ENCODE peak calls at places on chromosome 5, in five cellular contexts. One of them, this sample, is unnamed.
A peak's percentile ranks its signal among the peaks of the same experiment; 100 is the strongest.

GRCh38 chr5:82730862-82731261 is 346.3 kb downstream of the TMEM167A start:
- DNase-seq in tibial artery: no peak
- DNase-seq in CD4-positive, alpha-beta T cell: no peak
- DNase-seq in astrocyte of the spinal cord: no peak
- DNase-seq in HCT116: no peak
- DNase-seq in this sample: no peak

GRCh38 chr5:158013939-158014338 is 155.0 kb upstream of the CLINT1 start:
- DNase-seq in astrocyte of the spinal cord: no peak
- DNase-seq in HCT116: no peak
- DNase-seq in tibial artery: no peak
- DNase-seq in CD4-positive, alpha-beta T cell: no peak
- DNase-seq in this sample: no peak

GRCh38 chr5:78757269-78758053 is 108.9 kb upstream of the LHFPL2 start:
- DNase-seq in CD4-positive, alpha-beta T cell: no peak
- DNase-seq in tibial artery: no peak
- DNase-seq in astrocyte of the spinal cord: peak; percentile 68
- DNase-seq in HCT116: no peak
- DNase-seq in this sample: no peak

GRCh38 chr5:147169399-147169798 is 65.4 kb upstream of the STK32A start:
- DNase-seq in HCT116: no peak
- DNase-seq in astrocyte of the spinal cord: peak; percentile 75
- DNase-seq in CD4-positive, alpha-beta T cell: no peak
- DNase-seq in tibial artery: no peak
- DNase-seq in this sample: no peak

GRCh38 chr5:124394700-124395099 is 351.7 kb downstream of the ZNF608 start:
- DNase-seq in CD4-positive, alpha-beta T cell: no peak
- DNase-seq in tibial artery: no peak
- DNase-seq in HCT116: no peak
- DNase-seq in astrocyte of the spinal cord: no peak
- DNase-seq in this sample: no peak

GRCh38 chr5:124193371-124193789 is 553.1 kb downstream of the ZNF608 start:
- DNase-seq in HCT116: peak; percentile 22
- DNase-seq in CD4-positive, alpha-beta T cell: no peak
- DNase-seq in astrocyte of the spinal cord: peak; percentile 79
- DNase-seq in tibial artery: no peak
- DNase-seq in this sample: no peak

GRCh38 chr5:150114102-150114641 is 27.8 kb upstream of the CSF1R start:
- DNase-seq in HCT116: no peak
- DNase-seq in astrocyte of the spinal cord: no peak
- DNase-seq in CD4-positive, alpha-beta T cell: no peak
- DNase-seq in tibial artery: no peak
- DNase-seq in this sample: no peak

GRCh38 chr5:1548702-1549523 is 25.2 kb upstream of the LPCAT1 start:
- DNase-seq in CD4-positive, alpha-beta T cell: no peak
- DNase-seq in tibial artery: no peak
- DNase-seq in HCT116: no peak
- DNase-seq in astrocyte of the spinal cord: no peak
- DNase-seq in this sample: no peak

GRCh38 chr5:75465480-75465879 is 45.9 kb downstream of the CERT1 start:
- DNase-seq in CD4-positive, alpha-beta T cell: no peak
- DNase-seq in astrocyte of the spinal cord: peak; percentile 90
- DNase-seq in tibial artery: no peak
- DNase-seq in HCT116: no peak
- DNase-seq in this sample: no peak

GRCh38 chr5:137374110-137374853 is 124.8 kb downstream of the SPOCK1 start:
- DNase-seq in tibial artery: no peak
- DNase-seq in CD4-positive, alpha-beta T cell: no peak
- DNase-seq in HCT116: no peak
- DNase-seq in astrocyte of the spinal cord: no peak
- DNase-seq in this sample: no peak

DNA sequence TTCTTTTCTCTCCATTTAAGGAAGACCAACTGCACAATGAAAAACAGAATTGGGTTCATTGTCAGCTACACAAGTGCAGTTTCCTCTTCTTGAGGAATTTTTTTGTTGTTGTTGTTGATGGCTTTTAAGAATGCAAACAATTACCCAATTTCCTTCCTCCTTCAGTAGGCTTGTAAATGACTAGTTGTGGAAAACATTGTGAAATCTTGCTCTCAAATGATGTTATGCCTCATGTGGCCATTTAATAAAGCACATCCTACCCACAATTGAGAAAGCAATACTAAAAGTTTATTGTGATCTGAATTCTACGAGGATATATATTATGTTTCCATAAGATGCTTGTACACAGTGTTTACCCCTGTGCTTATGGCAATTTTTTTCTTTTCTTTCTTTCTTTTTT is 171.6 kb downstream of the FAM174A start:
- DNase-seq in HCT116: no peak
- DNase-seq in tibial artery: no peak
- DNase-seq in CD4-positive, alpha-beta T cell: no peak
- DNase-seq in astrocyte of the spinal cord: peak; percentile 9
- DNase-seq in this sample: no peak
- TF ChIP-seq CTCF in HCT116: no peak
- TF ChIP-seq CTCF in tibial artery: peak; percentile 17
- TF ChIP-seq CTCF in CD4-positive, alpha-beta T cell: peak; percentile 25
- TF ChIP-seq CTCF in astrocyte of the spinal cord: peak; percentile 17
- TF ChIP-seq CTCF in this sample: no peak

DNA sequence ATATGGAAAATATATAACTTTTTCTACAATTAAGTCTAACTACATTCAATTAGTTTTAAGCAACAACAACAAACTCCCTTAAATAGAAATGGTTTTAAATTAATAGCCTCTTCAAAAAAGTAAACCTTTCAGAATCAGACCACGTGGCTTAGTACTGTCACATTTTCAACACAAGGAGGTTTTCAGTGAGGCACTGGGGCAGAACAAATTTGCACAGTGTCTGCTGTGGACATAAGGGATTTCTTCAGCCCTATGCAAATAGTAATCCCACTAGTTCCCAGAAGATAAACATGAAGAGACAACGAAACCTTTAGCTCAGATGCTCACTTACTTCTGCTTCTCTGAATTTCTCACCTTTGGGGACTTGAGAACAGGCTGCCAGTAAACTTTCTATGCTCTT is 293.3 kb downstream of the EDIL3 start:
- DNase-seq in HCT116: no peak
- DNase-seq in astrocyte of the spinal cord: no peak
- DNase-seq in tibial artery: no peak
- DNase-seq in CD4-positive, alpha-beta T cell: no peak
- DNase-seq in this sample: no peak
- TF ChIP-seq CTCF in HCT116: no peak
- TF ChIP-seq CTCF in astrocyte of the spinal cord: no peak
- TF ChIP-seq CTCF in tibial artery: no peak
- TF ChIP-seq CTCF in CD4-positive, alpha-beta T cell: no peak
- TF ChIP-seq CTCF in this sample: no peak

GRCh38 chr5:154523704-154524103 is 45.7 kb upstream of the HAND1 start:
- DNase-seq in HCT116: no peak
- DNase-seq in astrocyte of the spinal cord: no peak
- DNase-seq in CD4-positive, alpha-beta T cell: no peak
- DNase-seq in tibial artery: no peak
- DNase-seq in this sample: no peak
- TF ChIP-seq CTCF in HCT116: no peak
- TF ChIP-seq CTCF in astrocyte of the spinal cord: no peak
- TF ChIP-seq CTCF in CD4-positive, alpha-beta T cell: no peak
- TF ChIP-seq CTCF in tibial artery: no peak
- TF ChIP-seq CTCF in this sample: no peak

GRCh38 chr5:35233121-35233520 is 2.8 kb upstream of the PRLR start:
- DNase-seq in HCT116: no peak
- DNase-seq in CD4-positive, alpha-beta T cell: no peak
- DNase-seq in astrocyte of the spinal cord: no peak
- DNase-seq in tibial artery: no peak
- DNase-seq in this sample: no peak

GRCh38 chr5:35230043-35230611 is at the start of gene PRLR:
- DNase-seq in tibial artery: peak; percentile 50
- DNase-seq in astrocyte of the spinal cord: peak; percentile 13
- DNase-seq in CD4-positive, alpha-beta T cell: no peak
- DNase-seq in HCT116: no peak
- DNase-seq in this sample: no peak

GRCh38 chr5:35232124-35232523 is 1.8 kb upstream of the PRLR start:
- DNase-seq in CD4-positive, alpha-beta T cell: no peak
- DNase-seq in tibial artery: no peak
- DNase-seq in HCT116: no peak
- DNase-seq in astrocyte of the spinal cord: no peak
- DNase-seq in this sample: no peak

GRCh38 chr5:35228304-35228703 is 2.0 kb downstream of the PRLR start:
- DNase-seq in astrocyte of the spinal cord: no peak
- DNase-seq in CD4-positive, alpha-beta T cell: no peak
- DNase-seq in HCT116: no peak
- DNase-seq in tibial artery: no peak
- DNase-seq in this sample: no peak

DNA sequence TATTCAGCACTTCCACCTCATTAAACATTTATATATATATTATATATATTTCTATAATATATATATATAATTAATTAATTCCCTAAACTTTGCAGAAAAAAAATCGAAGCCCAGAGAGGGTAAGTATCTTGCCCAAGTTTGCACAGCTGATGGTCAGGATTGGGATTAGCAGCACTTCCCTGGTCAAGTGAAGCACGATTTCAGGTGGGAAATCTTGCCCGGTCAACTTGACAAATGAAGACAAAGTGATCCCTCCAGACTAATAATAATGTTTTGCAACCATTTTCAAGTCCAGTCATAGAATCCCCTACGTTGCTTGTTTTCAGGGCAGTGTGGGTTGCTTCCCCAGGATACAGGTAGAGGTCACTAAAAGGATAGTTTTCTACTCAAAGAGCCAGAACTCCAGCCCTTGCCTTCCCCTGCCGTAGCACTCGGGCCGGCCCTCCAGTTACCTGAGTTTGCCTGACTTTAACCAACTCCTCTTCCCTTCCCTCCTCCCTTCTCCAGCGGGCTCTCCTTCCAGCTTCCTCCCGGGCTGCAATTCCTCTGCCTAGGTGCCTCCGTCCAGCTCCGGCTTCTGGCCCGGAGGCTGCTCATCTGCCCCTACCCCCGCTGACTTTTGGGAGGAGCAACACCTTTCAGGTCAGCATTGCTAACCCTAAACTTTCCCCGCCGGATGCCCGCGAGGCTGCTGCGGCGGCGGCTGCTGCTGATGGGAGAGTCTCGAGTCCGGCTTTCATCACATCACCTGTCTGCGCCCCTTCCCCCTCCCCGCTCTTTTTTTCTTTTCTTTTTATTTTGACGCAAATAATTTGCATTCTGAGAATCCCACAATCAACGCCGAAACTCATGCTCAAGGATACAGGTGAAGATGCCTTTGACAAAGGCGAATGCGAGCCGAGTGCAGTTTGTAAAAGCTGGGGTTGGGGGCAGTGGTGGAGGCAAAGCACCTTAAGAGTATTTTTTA is 928 bp downstream of the PRLR start:
- DNase-seq in tibial artery: no peak
- DNase-seq in HCT116: no peak
- DNase-seq in astrocyte of the spinal cord: no peak
- DNase-seq in CD4-positive, alpha-beta T cell: no peak
- DNase-seq in this sample: no peak
- TF ChIP-seq CTCF in tibial artery: no peak
- TF ChIP-seq CTCF in HCT116: no peak
- TF ChIP-seq CTCF in astrocyte of the spinal cord: no peak
- TF ChIP-seq CTCF in CD4-positive, alpha-beta T cell: no peak
- TF ChIP-seq CTCF in this sample: peak; percentile 22

This sample was measured in esophagus squamous epithelium.